ENCODE peak calls at places on chromosomes 4 and X, in four cellular contexts. P is WTC11, E is SK-N-SH, Q is K562. N is an unnamed sample.

GRCh38 chr4:53541577-53542206 is 49.6 kb downstream of the LNX1 start:
- DNase-seq in P (no peak), E (peak), Q (no peak), N (no peak)

GRCh38 chr4:68373513-68373912 is 23.6 kb upstream of the YTHDC1 start:
- DNase-seq in P (peak), E (peak), Q (no peak), N (peak)

GRCh38 chrX:140141444-140142029 is 176.2 kb upstream of the CXorf66 start:
- DNase-seq in P (peak), E (peak), Q (peak), N (no peak)

GRCh38 chr4:94870151-94870550 is 112.4 kb downstream of the BMPR1B start:
- DNase-seq in P (no peak), E (no peak), Q (no peak), N (no peak)

GRCh38 chr4:123977623-123978022 is 581.0 kb downstream of the SPRY1 start:
- DNase-seq in P (no peak), E (no peak), Q (no peak), N (no peak)

GRCh38 chr4:53956454-53956853 is 108.0 kb downstream of the CHIC2 start:
- DNase-seq in P (no peak), E (peak), Q (no peak), N (no peak)

GRCh38 chr4:101102114-101102752 is 245.1 kb downstream of the PPP3CA start:
- DNase-seq in P (no peak), E (peak), Q (no peak), N (no peak)

GRCh38 chr4:52833941-52834525 is 28.1 kb upstream of the RASL11B start:
- DNase-seq in P (no peak), E (no peak), Q (no peak), N (no peak)

GRCh38 chr4:119750048-119750447 is 121.4 kb upstream of the PDE5A start:
- DNase-seq in P (no peak), E (no peak), Q (no peak), N (no peak)

GRCh38 chr4:40214038-40214437 is 17.2 kb downstream of the RHOH start:
- DNase-seq in P (no peak), E (no peak), Q (no peak), N (no peak)

GRCh38 chrX:40671126-40671525 is 23.8 kb upstream of the CXorf38 start:
- DNase-seq in P (no peak), E (no peak), Q (no peak), N (no peak)

GRCh38 chr4:84051728-84052127 is 447.4 kb downstream of the NKX6-1 start:
- DNase-seq in P (no peak), E (no peak), Q (no peak), N (no peak)

GRCh38 chr4:155377281-155377680 is 516 bp upstream of the MAP9 start:
- DNase-seq in P (no peak), E (no peak), Q (no peak), N (no peak)

GRCh38 chrX:111386884-111387283 is 25.1 kb downstream of the DCX start:
- DNase-seq in P (no peak), E (no peak), Q (no peak), N (no peak)

GRCh38 chrX:139224953-139225665 is 305.4 kb upstream of the F9 start:
- DNase-seq in P (peak), E (no peak), Q (no peak), N (peak)

GRCh38 chr4:102390438-102390837 is 45.2 kb upstream of the SLC39A8 start:
- DNase-seq in P (no peak), E (no peak), Q (no peak), N (no peak)

GRCh38 chr4:87128006-87128705 is 92.3 kb downstream of the KLHL8 start:
- DNase-seq in P (no peak), E (no peak), Q (no peak), N (no peak)

GRCh38 chr4:74042681-74043080 is 4.2 kb upstream of the CXCL3 start:
- DNase-seq in P (no peak), E (no peak), Q (no peak), N (no peak)

GRCh38 chr4:187798385-187798784 is 197.2 kb upstream of the ZFP42 start:
- DNase-seq in P (peak), E (no peak), Q (no peak), N (no peak)

GRCh38 chr4:113524505-113525186 is 236.9 kb downstream of the CAMK2D start:
- DNase-seq in P (no peak), E (no peak), Q (no peak), N (no peak)

GRCh38 chrX:19751068-19751467 is 136.3 kb downstream of the SH3KBP1 start:
- DNase-seq in P (peak), E (no peak), Q (no peak), N (no peak)

GRCh38 chr4:69995526-69996016 is at the start of gene STATH:
- DNase-seq in P (no peak), E (no peak), Q (no peak), N (no peak)

GRCh38 chr4:145308598-145308997 is 128.2 kb upstream of the OTUD4 start:
- DNase-seq in P (no peak), E (no peak), Q (no peak), N (no peak)

GRCh38 chr4:188106454-188106853 is 2.9 kb downstream of the TRIML2 start:
- DNase-seq in P (no peak), E (peak), Q (no peak), N (no peak)

GRCh38 chrX:10045327-10046000 is 78.3 kb downstream of the CLDN34 start:
- DNase-seq in P (no peak), E (no peak), Q (no peak), N (no peak)

GRCh38 chr4:68062501-68062900 is 67.2 kb downstream of the TMPRSS11F start:
- DNase-seq in P (no peak), E (no peak), Q (no peak), N (no peak)

GRCh38 chrX:124502144-124502543 is 155.8 kb downstream of the SH2D1A start:
- DNase-seq in P (no peak), E (no peak), Q (no peak), N (no peak)

GRCh38 chr4:140426610-140427103 is 791 bp downstream of the CLGN start:
- DNase-seq in P (peak), E (peak), Q (peak), N (no peak)

GRCh38 chr4:86376850-86377249 is 17.0 kb upstream of the MAPK10 start:
- DNase-seq in P (no peak), E (no peak), Q (no peak), N (no peak)

GRCh38 chr4:25552580-25553271 is 102.9 kb upstream of the SLC34A2 start:
- DNase-seq in P (no peak), E (no peak), Q (no peak), N (no peak)

GRCh38 chrX:66015152-66015827 is 24.6 kb downstream of the VSIG4 start:
- DNase-seq in P (no peak), E (no peak), Q (peak), N (no peak)
- TF ChIP-seq TEAD4 in P (no peak), E (no peak), Q (peak), N (no peak)

DNA sequence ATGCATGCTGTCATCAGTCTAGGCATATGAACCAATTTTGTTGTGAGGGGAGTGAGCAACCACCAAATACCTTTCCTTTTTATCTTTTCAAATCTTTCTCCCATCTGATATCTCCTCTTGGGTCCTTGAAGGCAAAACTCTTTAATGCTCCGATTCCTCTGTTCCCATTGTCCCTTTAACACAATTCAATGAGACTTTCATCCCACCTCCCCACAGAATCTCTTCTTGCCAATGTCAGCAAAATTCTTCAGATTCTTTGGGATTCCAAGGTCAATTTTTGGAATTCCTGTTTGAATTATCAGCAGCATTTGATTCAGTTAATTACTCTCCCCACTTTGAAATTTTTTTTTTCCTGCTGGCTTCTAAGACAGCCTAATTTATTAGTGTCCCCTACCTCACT is 232.7 kb downstream of the COX7B2 start:
- DNase-seq in P (no peak), E (no peak), Q (no peak), N (no peak)
- TF ChIP-seq TEAD4 in P (no peak), E (no peak), Q (no peak), N (peak)

GRCh38 chr4:7721984-7722551 is 217.6 kb downstream of the AFAP1 start:
- DNase-seq in P (no peak), E (no peak), Q (peak), N (no peak)
- TF ChIP-seq TEAD4 in P (no peak), E (no peak), Q (no peak), N (no peak)

DNA sequence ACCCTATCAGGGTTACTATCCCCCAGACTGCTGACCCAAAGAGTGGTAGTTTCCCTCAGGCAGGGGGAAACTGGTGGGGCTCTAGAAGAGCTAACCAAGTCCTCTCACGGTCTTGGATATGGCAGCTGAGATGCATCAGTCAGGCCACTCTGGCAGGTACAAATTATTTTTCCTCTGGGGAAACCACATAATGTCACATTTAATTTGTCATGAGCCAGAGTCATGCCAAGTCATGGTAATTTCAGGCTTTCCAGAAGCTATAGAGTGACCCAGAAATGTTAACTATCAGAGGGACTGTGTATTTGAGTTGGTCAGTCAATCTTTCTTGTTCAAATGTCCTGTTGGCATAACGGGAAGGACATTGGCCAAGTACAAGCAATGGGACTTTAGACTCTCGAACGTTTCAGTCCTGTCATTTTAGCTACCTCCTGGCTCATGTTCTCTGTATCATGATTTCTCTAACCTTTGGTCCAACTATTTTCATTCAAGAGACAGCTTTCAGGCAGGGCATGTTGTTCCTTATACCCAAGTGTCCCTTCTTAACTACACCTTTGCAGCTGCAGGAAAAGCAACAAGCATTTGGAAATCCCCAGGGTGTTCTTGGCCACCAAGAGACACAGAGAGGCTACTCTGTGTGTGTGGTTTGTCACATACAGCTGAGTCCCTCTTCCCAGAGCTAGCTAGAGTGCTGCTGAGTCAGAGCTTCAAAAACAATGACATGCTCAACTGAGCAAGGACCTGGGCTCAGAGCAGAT is 142.5 kb downstream of the EGF start:
- DNase-seq in P (no peak), E (no peak), Q (no peak), N (no peak)
- TF ChIP-seq TEAD4 in P (no peak), E (no peak), Q (no peak), N (no peak)

DNA sequence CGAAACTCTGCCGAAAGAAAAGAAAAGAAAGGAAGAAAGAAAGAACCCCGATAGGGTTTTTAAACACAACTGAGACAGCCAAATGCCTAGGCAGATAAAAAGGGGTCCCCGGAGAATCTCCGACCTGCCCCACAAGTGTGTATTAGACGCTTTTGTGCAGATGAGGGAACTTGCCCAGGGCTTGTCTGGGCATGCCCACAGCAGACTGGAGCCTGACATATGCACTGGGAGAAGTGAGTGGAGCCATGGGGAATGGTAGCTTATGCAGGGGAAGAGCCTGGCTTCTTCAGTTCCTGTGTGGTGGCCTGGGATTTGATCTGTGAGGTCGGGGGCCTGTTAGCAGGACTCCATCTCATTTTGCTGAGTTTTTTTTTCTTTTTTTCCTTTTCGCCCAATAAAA is 199.0 kb downstream of the GPC3 start:
- DNase-seq in P (no peak), E (no peak), Q (no peak), N (no peak)
- TF ChIP-seq TEAD4 in P (no peak), E (no peak), Q (no peak), N (no peak)

N was measured in H1.